ENCODE peak calls at places on chromosomes 3 and 15, in eight cellular contexts. K is tibial artery, U is SK-N-SH, V is breast epithelium, R is fibroblast of mammary gland, S is Calu3, E is BJ, J is spleen. H is an unnamed sample.
A peak's percentile ranks its signal among the peaks of the same experiment; 100 is the strongest.

GRCh38 chr3:142904639-142905441 is 16.0 kb upstream of the PCOLCE2 start:
- DNase-seq in S (peak; percentile 65), V (no peak), J (no peak), U (no peak), E (no peak), K (peak; percentile 54), R (peak; percentile 59), H (no peak)

GRCh38 chr3:130789678-130790340 is 43.2 kb upstream of the PIK3R4 start:
- DNase-seq in K (no peak), R (no peak), S (no peak), U (no peak), E (no peak), V (no peak), J (no peak), H (no peak)

GRCh38 chr3:149466192-149466591 is 8.3 kb upstream of the TM4SF4 start:
- DNase-seq in U (no peak), J (no peak), V (no peak), E (peak; percentile 67), K (no peak), S (no peak), R (peak; percentile 88), H (no peak)

GRCh38 chr3:117632191-117632590 is 922.6 kb downstream of the TUSC7 start:
- DNase-seq in U (no peak), V (no peak), K (no peak), E (no peak), R (no peak), J (no peak), S (no peak), H (no peak)

GRCh38 chr15:63191895-63192603 is 2.6 kb downstream of the RAB8B start:
- DNase-seq in S (no peak), J (no peak), K (no peak), U (no peak), R (no peak), E (no peak), V (no peak), H (no peak)

GRCh38 chr15:33132722-33133345 is 61.7 kb downstream of the FMN1 start:
- DNase-seq in K (no peak), S (peak; percentile 7), U (peak; percentile 50), V (no peak), E (no peak), R (peak; percentile 74), J (no peak), H (no peak)

GRCh38 chr3:37906734-37907282 is 45.1 kb downstream of the CTDSPL start:
- DNase-seq in E (no peak), U (no peak), J (no peak), R (no peak), S (no peak), V (no peak), K (no peak), H (no peak)

GRCh38 chr3:55445551-55445950 is 41.6 kb downstream of the WNT5A start:
- DNase-seq in U (no peak), R (no peak), V (no peak), E (no peak), J (no peak), S (no peak), K (no peak), H (no peak)

GRCh38 chr15:31328999-31329639 is 2.5 kb downstream of the KLF13 start:
- DNase-seq in J (peak; percentile 91), S (peak; percentile 4), K (no peak), R (no peak), V (no peak), U (peak; percentile 33), E (no peak), H (no peak)

GRCh38 chr3:46143951-46144473 is 64.1 kb downstream of the CCR1 start:
- DNase-seq in V (no peak), K (peak; percentile 37), E (no peak), R (no peak), U (no peak), J (no peak), S (no peak), H (no peak)

GRCh38 chr15:71051539-71051938 is 63.7 kb upstream of the THSD4 start:
- DNase-seq in S (no peak), E (peak; percentile 50), U (no peak), K (no peak), V (no peak), R (peak; percentile 92), J (no peak), H (no peak)

GRCh38 chr3:156431334-156432121 is 123.4 kb downstream of the SSR3 start:
- DNase-seq in U (no peak), S (no peak), K (no peak), E (no peak), R (no peak), J (no peak), V (no peak), H (no peak)

GRCh38 chr15:99735868-99736267 is 2.6 kb upstream of the LYSMD4 start:
- DNase-seq in U (no peak), E (no peak), J (no peak), R (no peak), K (no peak), S (no peak), V (no peak), H (peak; percentile 57)

GRCh38 chr3:98977520-98977919 is 76.0 kb upstream of the DCBLD2 start:
- DNase-seq in R (peak; percentile 95), E (no peak), J (no peak), U (no peak), S (peak; percentile 45), V (no peak), K (no peak), H (no peak)

GRCh38 chr15:44710236-44711088 is 661 bp downstream of the PATL2 start:
- DNase-seq in E (no peak), K (peak; percentile 67), U (no peak), V (no peak), R (peak; percentile 48), J (peak; percentile 88), S (no peak), H (no peak)

GRCh38 chr3:104796556-104796955 is 570.2 kb upstream of the ALCAM start:
- DNase-seq in S (no peak), U (no peak), R (no peak), K (no peak), V (no peak), E (no peak), J (no peak), H (no peak)

GRCh38 chr15:41501961-41502786 is 8.5 kb downstream of the ITPKA start:
- DNase-seq in V (no peak), K (no peak), J (peak; percentile 86), U (peak; percentile 62), E (no peak), R (no peak), S (no peak), H (no peak)

GRCh38 chr15:62244762-62245161 is 79.7 kb upstream of the C2CD4B start:
- DNase-seq in U (no peak), S (peak; percentile 46), K (no peak), R (no peak), J (no peak), E (no peak), V (no peak), H (no peak)

DNA sequence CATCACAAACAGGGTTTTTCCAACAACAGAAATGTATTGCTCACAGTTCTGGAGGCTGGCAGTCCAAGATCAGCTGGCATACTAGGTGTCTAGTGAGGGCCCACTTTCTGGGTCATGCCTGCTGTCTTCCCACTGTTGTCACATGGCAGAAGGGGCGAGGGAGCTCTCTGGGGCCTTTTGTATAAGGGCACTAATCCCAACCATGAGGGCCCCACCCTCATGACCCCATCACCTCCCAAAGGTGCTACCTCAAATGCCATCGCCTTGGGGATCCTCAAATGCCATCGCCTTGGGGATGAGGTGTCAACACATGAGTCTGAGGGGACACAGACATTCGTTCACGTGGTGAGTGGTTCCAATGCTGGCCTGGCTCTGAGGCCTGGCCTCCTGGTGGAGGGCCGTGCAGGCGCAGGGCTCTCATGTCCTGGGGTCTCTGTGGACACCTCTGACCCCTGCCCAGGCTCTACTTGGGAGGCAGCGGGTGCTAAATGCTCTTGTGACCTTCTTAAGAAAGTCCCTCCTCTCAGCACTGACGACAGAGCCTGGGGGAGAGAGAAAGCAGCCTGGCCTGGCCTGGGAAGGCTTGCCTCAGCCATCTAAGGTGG is 16.8 kb downstream of the NUP210 start:
- DNase-seq in K (no peak), E (no peak), J (no peak), R (no peak), U (no peak), V (no peak), S (no peak), H (no peak)
- TF ChIP-seq CTCF in K (no peak), E (no peak), J (no peak), R (no peak), U (no peak), V (no peak), S (no peak), H (no peak)

GRCh38 chr3:178275311-178275710 is 260.9 kb upstream of the KCNMB2 start:
- DNase-seq in S (no peak), R (no peak), J (no peak), U (no peak), E (no peak), V (no peak), K (no peak), H (no peak)

GRCh38 chr3:178271740-178272387 is 264.4 kb upstream of the KCNMB2 start:
- DNase-seq in K (no peak), V (no peak), R (no peak), S (no peak), E (no peak), J (no peak), U (no peak), H (no peak)

GRCh38 chr3:178274711-178275110 is 261.5 kb upstream of the KCNMB2 start:
- DNase-seq in R (no peak), J (no peak), V (no peak), E (no peak), S (no peak), U (no peak), K (no peak), H (no peak)

GRCh38 chr3:178277605-178278004 is 258.6 kb upstream of the KCNMB2 start:
- DNase-seq in K (no peak), J (no peak), V (no peak), S (peak; percentile 13), R (peak; percentile 33), U (no peak), E (no peak), H (no peak)

DNA sequence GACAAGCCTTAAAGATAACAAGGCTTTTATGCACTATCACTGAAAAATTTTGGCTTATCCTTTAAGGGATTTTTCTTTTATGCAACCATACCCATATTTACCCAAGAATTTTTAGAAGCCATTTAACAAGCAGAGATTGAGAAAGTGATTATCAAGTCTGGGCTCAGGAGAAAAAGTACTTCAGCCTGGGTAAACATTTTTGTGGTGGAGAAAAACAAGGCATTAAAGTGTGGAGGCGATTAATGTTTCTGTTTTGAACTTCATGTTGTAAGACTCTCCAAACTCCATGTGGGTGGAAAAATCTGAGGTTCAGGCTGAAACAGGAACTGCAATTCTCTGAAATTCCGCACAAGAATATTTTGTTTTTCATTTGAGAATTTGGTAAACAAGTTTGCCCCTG is 260.4 kb upstream of the KCNMB2 start:
- DNase-seq in R (peak; percentile 32), J (no peak), U (no peak), K (no peak), V (no peak), E (peak; percentile 66), S (no peak), H (no peak)
- TF ChIP-seq CTCF in R (no peak), J (no peak), U (no peak), K (no peak), V (no peak), E (peak; percentile 30), S (no peak), H (no peak)

GRCh38 chr15:82530606-82531379 is 9.5 kb downstream of the RPS17 start:
- DNase-seq in V (peak; percentile 69), U (peak; percentile 82), K (peak; percentile 49), E (no peak), J (peak; percentile 89), R (peak; percentile 54), S (peak; percentile 87), H (peak; percentile 86)
- TF ChIP-seq CTCF in V (peak; percentile 89), U (peak; percentile 92), K (peak; percentile 67), E (peak; percentile 84), J (peak; percentile 74), R (peak; percentile 64), S (peak; percentile 95), H (peak; percentile 72)

GRCh38 chr3:197425485-197426131 is 127.2 kb upstream of the DLG1 start:
- DNase-seq in U (no peak), V (no peak), R (no peak), J (no peak), S (no peak), K (no peak), E (no peak), H (no peak)
- TF ChIP-seq CTCF in U (no peak), V (no peak), R (no peak), J (no peak), S (no peak), K (no peak), E (no peak), H (no peak)

H was measured in osteocyte.